ENCODE peak calls at places on chromosome 10, in ten cellular contexts. One of them, this sample, is unnamed.

GRCh38 chr10:92110039-92110794 is 180.7 kb downstream of the CPEB3 start:
- DNase-seq in choroid plexus epithelial cell: peak
- DNase-seq in activated T-helper 1 cell treated with anti-CD3 and anti-CD28 coated beads, Interleukin-12 subunit alpha, Interleukin-12 subunit beta, Interleukin-2, Interleukin-4 antibody, amounts not matched to agents 30 ng/mL and 10 ng/mL and 1 ng/mL, durations not matched to agents 14 hours and 24 hours and 36 hours: no peak
- DNase-seq in osteocyte: no peak
- DNase-seq in EH: peak
- DNase-seq in activated CD4-positive, alpha-beta T cell treated with anti-CD3 and anti-CD28 coated beads, Interleukin-2, amount 50 U/mL, for 1 hour: no peak
- DNase-seq in effector memory CD8-positive, alpha-beta T cell: no peak
- DNase-seq in stimulated activated CD4-positive, alpha-beta T cell treated with anti-CD3 and anti-CD28 coated beads, Interleukin-12 subunit alpha, Interleukin-12 subunit beta, amount 100 ng/mL, for 48 hours: no peak
- DNase-seq in NCI-H1092 treated with DMSO at 0.1 percent for 48 hours: no peak
- DNase-seq in NCI-H774: no peak
- DNase-seq in this sample: no peak

GRCh38 chr10:8659982-8660381 is 605.5 kb downstream of the GATA3 start:
- DNase-seq in osteocyte: no peak
- DNase-seq in EH: no peak
- DNase-seq in effector memory CD8-positive, alpha-beta T cell: no peak
- DNase-seq in NCI-H1092 treated with DMSO at 0.1 percent for 48 hours: no peak
- DNase-seq in activated CD4-positive, alpha-beta T cell treated with anti-CD3 and anti-CD28 coated beads, Interleukin-2, amount 50 U/mL, for 1 hour: no peak
- DNase-seq in activated T-helper 1 cell treated with anti-CD3 and anti-CD28 coated beads, Interleukin-12 subunit alpha, Interleukin-12 subunit beta, Interleukin-2, Interleukin-4 antibody, amounts not matched to agents 30 ng/mL and 10 ng/mL and 1 ng/mL, durations not matched to agents 14 hours and 24 hours and 36 hours: no peak
- DNase-seq in stimulated activated CD4-positive, alpha-beta T cell treated with anti-CD3 and anti-CD28 coated beads, Interleukin-12 subunit alpha, Interleukin-12 subunit beta, amount 100 ng/mL, for 48 hours: no peak
- DNase-seq in NCI-H774: no peak
- DNase-seq in choroid plexus epithelial cell: no peak
- DNase-seq in this sample: no peak

GRCh38 chr10:99711129-99711719 is 20.7 kb downstream of the COX15 start:
- DNase-seq in stimulated activated CD4-positive, alpha-beta T cell treated with anti-CD3 and anti-CD28 coated beads, Interleukin-12 subunit alpha, Interleukin-12 subunit beta, amount 100 ng/mL, for 48 hours: no peak
- DNase-seq in effector memory CD8-positive, alpha-beta T cell: peak
- DNase-seq in NCI-H774: no peak
- DNase-seq in NCI-H1092 treated with DMSO at 0.1 percent for 48 hours: peak
- DNase-seq in activated CD4-positive, alpha-beta T cell treated with anti-CD3 and anti-CD28 coated beads, Interleukin-2, amount 50 U/mL, for 1 hour: peak
- DNase-seq in activated T-helper 1 cell treated with anti-CD3 and anti-CD28 coated beads, Interleukin-12 subunit alpha, Interleukin-12 subunit beta, Interleukin-2, Interleukin-4 antibody, amounts not matched to agents 30 ng/mL and 10 ng/mL and 1 ng/mL, durations not matched to agents 14 hours and 24 hours and 36 hours: peak
- DNase-seq in choroid plexus epithelial cell: peak
- DNase-seq in osteocyte: no peak
- DNase-seq in EH: peak
- DNase-seq in this sample: peak

GRCh38 chr10:122112625-122113160 is 123.7 kb downstream of the TACC2 start:
- DNase-seq in NCI-H1092 treated with DMSO at 0.1 percent for 48 hours: no peak
- DNase-seq in activated CD4-positive, alpha-beta T cell treated with anti-CD3 and anti-CD28 coated beads, Interleukin-2, amount 50 U/mL, for 1 hour: no peak
- DNase-seq in choroid plexus epithelial cell: peak
- DNase-seq in effector memory CD8-positive, alpha-beta T cell: no peak
- DNase-seq in activated T-helper 1 cell treated with anti-CD3 and anti-CD28 coated beads, Interleukin-12 subunit alpha, Interleukin-12 subunit beta, Interleukin-2, Interleukin-4 antibody, amounts not matched to agents 30 ng/mL and 10 ng/mL and 1 ng/mL, durations not matched to agents 14 hours and 24 hours and 36 hours: no peak
- DNase-seq in NCI-H774: no peak
- DNase-seq in osteocyte: peak
- DNase-seq in stimulated activated CD4-positive, alpha-beta T cell treated with anti-CD3 and anti-CD28 coated beads, Interleukin-12 subunit alpha, Interleukin-12 subunit beta, amount 100 ng/mL, for 48 hours: no peak
- DNase-seq in EH: peak
- DNase-seq in this sample: peak

GRCh38 chr10:15181576-15182156 is 13.2 kb upstream of the NMT2 start:
- DNase-seq in effector memory CD8-positive, alpha-beta T cell: no peak
- DNase-seq in NCI-H1092 treated with DMSO at 0.1 percent for 48 hours: no peak
- DNase-seq in osteocyte: no peak
- DNase-seq in EH: no peak
- DNase-seq in activated CD4-positive, alpha-beta T cell treated with anti-CD3 and anti-CD28 coated beads, Interleukin-2, amount 50 U/mL, for 1 hour: no peak
- DNase-seq in choroid plexus epithelial cell: no peak
- DNase-seq in activated T-helper 1 cell treated with anti-CD3 and anti-CD28 coated beads, Interleukin-12 subunit alpha, Interleukin-12 subunit beta, Interleukin-2, Interleukin-4 antibody, amounts not matched to agents 30 ng/mL and 10 ng/mL and 1 ng/mL, durations not matched to agents 14 hours and 24 hours and 36 hours: no peak
- DNase-seq in stimulated activated CD4-positive, alpha-beta T cell treated with anti-CD3 and anti-CD28 coated beads, Interleukin-12 subunit alpha, Interleukin-12 subunit beta, amount 100 ng/mL, for 48 hours: no peak
- DNase-seq in NCI-H774: no peak
- DNase-seq in this sample: no peak

GRCh38 chr10:38143587-38143986 is 49.5 kb downstream of the ZNF37A start:
- DNase-seq in activated CD4-positive, alpha-beta T cell treated with anti-CD3 and anti-CD28 coated beads, Interleukin-2, amount 50 U/mL, for 1 hour: no peak
- DNase-seq in effector memory CD8-positive, alpha-beta T cell: no peak
- DNase-seq in EH: no peak
- DNase-seq in choroid plexus epithelial cell: peak
- DNase-seq in NCI-H774: no peak
- DNase-seq in stimulated activated CD4-positive, alpha-beta T cell treated with anti-CD3 and anti-CD28 coated beads, Interleukin-12 subunit alpha, Interleukin-12 subunit beta, amount 100 ng/mL, for 48 hours: no peak
- DNase-seq in osteocyte: no peak
- DNase-seq in NCI-H1092 treated with DMSO at 0.1 percent for 48 hours: no peak
- DNase-seq in activated T-helper 1 cell treated with anti-CD3 and anti-CD28 coated beads, Interleukin-12 subunit alpha, Interleukin-12 subunit beta, Interleukin-2, Interleukin-4 antibody, amounts not matched to agents 30 ng/mL and 10 ng/mL and 1 ng/mL, durations not matched to agents 14 hours and 24 hours and 36 hours: no peak
- DNase-seq in this sample: no peak

GRCh38 chr10:123517376-123517775 is 148.8 kb upstream of the GPR26 start:
- DNase-seq in activated T-helper 1 cell treated with anti-CD3 and anti-CD28 coated beads, Interleukin-12 subunit alpha, Interleukin-12 subunit beta, Interleukin-2, Interleukin-4 antibody, amounts not matched to agents 30 ng/mL and 10 ng/mL and 1 ng/mL, durations not matched to agents 14 hours and 24 hours and 36 hours: no peak
- DNase-seq in NCI-H774: no peak
- DNase-seq in NCI-H1092 treated with DMSO at 0.1 percent for 48 hours: no peak
- DNase-seq in effector memory CD8-positive, alpha-beta T cell: no peak
- DNase-seq in activated CD4-positive, alpha-beta T cell treated with anti-CD3 and anti-CD28 coated beads, Interleukin-2, amount 50 U/mL, for 1 hour: no peak
- DNase-seq in osteocyte: peak
- DNase-seq in choroid plexus epithelial cell: no peak
- DNase-seq in stimulated activated CD4-positive, alpha-beta T cell treated with anti-CD3 and anti-CD28 coated beads, Interleukin-12 subunit alpha, Interleukin-12 subunit beta, amount 100 ng/mL, for 48 hours: no peak
- DNase-seq in EH: no peak
- DNase-seq in this sample: no peak

GRCh38 chr10:110506448-110506847 is 8.7 kb downstream of the DUSP5 start:
- DNase-seq in choroid plexus epithelial cell: peak
- DNase-seq in EH: peak
- DNase-seq in NCI-H1092 treated with DMSO at 0.1 percent for 48 hours: no peak
- DNase-seq in stimulated activated CD4-positive, alpha-beta T cell treated with anti-CD3 and anti-CD28 coated beads, Interleukin-12 subunit alpha, Interleukin-12 subunit beta, amount 100 ng/mL, for 48 hours: no peak
- DNase-seq in effector memory CD8-positive, alpha-beta T cell: no peak
- DNase-seq in NCI-H774: no peak
- DNase-seq in activated T-helper 1 cell treated with anti-CD3 and anti-CD28 coated beads, Interleukin-12 subunit alpha, Interleukin-12 subunit beta, Interleukin-2, Interleukin-4 antibody, amounts not matched to agents 30 ng/mL and 10 ng/mL and 1 ng/mL, durations not matched to agents 14 hours and 24 hours and 36 hours: no peak
- DNase-seq in osteocyte: no peak
- DNase-seq in activated CD4-positive, alpha-beta T cell treated with anti-CD3 and anti-CD28 coated beads, Interleukin-2, amount 50 U/mL, for 1 hour: no peak
- DNase-seq in this sample: no peak

GRCh38 chr10:97597778-97598177 is 8.3 kb downstream of the C10orf62 start:
- DNase-seq in NCI-H774: no peak
- DNase-seq in NCI-H1092 treated with DMSO at 0.1 percent for 48 hours: no peak
- DNase-seq in activated CD4-positive, alpha-beta T cell treated with anti-CD3 and anti-CD28 coated beads, Interleukin-2, amount 50 U/mL, for 1 hour: no peak
- DNase-seq in activated T-helper 1 cell treated with anti-CD3 and anti-CD28 coated beads, Interleukin-12 subunit alpha, Interleukin-12 subunit beta, Interleukin-2, Interleukin-4 antibody, amounts not matched to agents 30 ng/mL and 10 ng/mL and 1 ng/mL, durations not matched to agents 14 hours and 24 hours and 36 hours: no peak
- DNase-seq in osteocyte: no peak
- DNase-seq in effector memory CD8-positive, alpha-beta T cell: no peak
- DNase-seq in stimulated activated CD4-positive, alpha-beta T cell treated with anti-CD3 and anti-CD28 coated beads, Interleukin-12 subunit alpha, Interleukin-12 subunit beta, amount 100 ng/mL, for 48 hours: no peak
- DNase-seq in EH: peak
- DNase-seq in choroid plexus epithelial cell: no peak
- DNase-seq in this sample: no peak

GRCh38 chr10:110843031-110843430 is 28.7 kb upstream of the PDCD4 start:
- DNase-seq in activated CD4-positive, alpha-beta T cell treated with anti-CD3 and anti-CD28 coated beads, Interleukin-2, amount 50 U/mL, for 1 hour: peak
- DNase-seq in NCI-H774: no peak
- DNase-seq in stimulated activated CD4-positive, alpha-beta T cell treated with anti-CD3 and anti-CD28 coated beads, Interleukin-12 subunit alpha, Interleukin-12 subunit beta, amount 100 ng/mL, for 48 hours: peak
- DNase-seq in NCI-H1092 treated with DMSO at 0.1 percent for 48 hours: no peak
- DNase-seq in choroid plexus epithelial cell: no peak
- DNase-seq in EH: no peak
- DNase-seq in effector memory CD8-positive, alpha-beta T cell: peak
- DNase-seq in osteocyte: no peak
- DNase-seq in activated T-helper 1 cell treated with anti-CD3 and anti-CD28 coated beads, Interleukin-12 subunit alpha, Interleukin-12 subunit beta, Interleukin-2, Interleukin-4 antibody, amounts not matched to agents 30 ng/mL and 10 ng/mL and 1 ng/mL, durations not matched to agents 14 hours and 24 hours and 36 hours: peak
- DNase-seq in this sample: no peak

GRCh38 chr10:24917979-24918378 is 34.4 kb downstream of the PRTFDC1 start:
- DNase-seq in NCI-H1092 treated with DMSO at 0.1 percent for 48 hours: no peak
- DNase-seq in choroid plexus epithelial cell: no peak
- DNase-seq in effector memory CD8-positive, alpha-beta T cell: no peak
- DNase-seq in activated T-helper 1 cell treated with anti-CD3 and anti-CD28 coated beads, Interleukin-12 subunit alpha, Interleukin-12 subunit beta, Interleukin-2, Interleukin-4 antibody, amounts not matched to agents 30 ng/mL and 10 ng/mL and 1 ng/mL, durations not matched to agents 14 hours and 24 hours and 36 hours: no peak
- DNase-seq in EH: no peak
- DNase-seq in osteocyte: no peak
- DNase-seq in stimulated activated CD4-positive, alpha-beta T cell treated with anti-CD3 and anti-CD28 coated beads, Interleukin-12 subunit alpha, Interleukin-12 subunit beta, amount 100 ng/mL, for 48 hours: no peak
- DNase-seq in activated CD4-positive, alpha-beta T cell treated with anti-CD3 and anti-CD28 coated beads, Interleukin-2, amount 50 U/mL, for 1 hour: no peak
- DNase-seq in NCI-H774: no peak
- DNase-seq in this sample: no peak

GRCh38 chr10:47451998-47452494 is 31.9 kb downstream of the ANXA8 start:
- DNase-seq in stimulated activated CD4-positive, alpha-beta T cell treated with anti-CD3 and anti-CD28 coated beads, Interleukin-12 subunit alpha, Interleukin-12 subunit beta, amount 100 ng/mL, for 48 hours: no peak
- DNase-seq in choroid plexus epithelial cell: no peak
- DNase-seq in NCI-H1092 treated with DMSO at 0.1 percent for 48 hours: no peak
- DNase-seq in activated CD4-positive, alpha-beta T cell treated with anti-CD3 and anti-CD28 coated beads, Interleukin-2, amount 50 U/mL, for 1 hour: no peak
- DNase-seq in NCI-H774: no peak
- DNase-seq in osteocyte: peak
- DNase-seq in activated T-helper 1 cell treated with anti-CD3 and anti-CD28 coated beads, Interleukin-12 subunit alpha, Interleukin-12 subunit beta, Interleukin-2, Interleukin-4 antibody, amounts not matched to agents 30 ng/mL and 10 ng/mL and 1 ng/mL, durations not matched to agents 14 hours and 24 hours and 36 hours: no peak
- DNase-seq in EH: no peak
- DNase-seq in effector memory CD8-positive, alpha-beta T cell: no peak
- DNase-seq in this sample: no peak

GRCh38 chr10:122636953-122637352 is 62.7 kb downstream of the C10orf120 start:
- DNase-seq in NCI-H774: no peak
- DNase-seq in effector memory CD8-positive, alpha-beta T cell: no peak
- DNase-seq in osteocyte: no peak
- DNase-seq in activated CD4-positive, alpha-beta T cell treated with anti-CD3 and anti-CD28 coated beads, Interleukin-2, amount 50 U/mL, for 1 hour: no peak
- DNase-seq in choroid plexus epithelial cell: no peak
- DNase-seq in activated T-helper 1 cell treated with anti-CD3 and anti-CD28 coated beads, Interleukin-12 subunit alpha, Interleukin-12 subunit beta, Interleukin-2, Interleukin-4 antibody, amounts not matched to agents 30 ng/mL and 10 ng/mL and 1 ng/mL, durations not matched to agents 14 hours and 24 hours and 36 hours: no peak
- DNase-seq in stimulated activated CD4-positive, alpha-beta T cell treated with anti-CD3 and anti-CD28 coated beads, Interleukin-12 subunit alpha, Interleukin-12 subunit beta, amount 100 ng/mL, for 48 hours: no peak
- DNase-seq in NCI-H1092 treated with DMSO at 0.1 percent for 48 hours: no peak
- DNase-seq in EH: no peak
- DNase-seq in this sample: no peak

GRCh38 chr10:88754272-88754671 is 5.5 kb upstream of the LIPN start:
- DNase-seq in activated T-helper 1 cell treated with anti-CD3 and anti-CD28 coated beads, Interleukin-12 subunit alpha, Interleukin-12 subunit beta, Interleukin-2, Interleukin-4 antibody, amounts not matched to agents 30 ng/mL and 10 ng/mL and 1 ng/mL, durations not matched to agents 14 hours and 24 hours and 36 hours: no peak
- DNase-seq in osteocyte: no peak
- DNase-seq in stimulated activated CD4-positive, alpha-beta T cell treated with anti-CD3 and anti-CD28 coated beads, Interleukin-12 subunit alpha, Interleukin-12 subunit beta, amount 100 ng/mL, for 48 hours: no peak
- DNase-seq in NCI-H774: no peak
- DNase-seq in effector memory CD8-positive, alpha-beta T cell: no peak
- DNase-seq in activated CD4-positive, alpha-beta T cell treated with anti-CD3 and anti-CD28 coated beads, Interleukin-2, amount 50 U/mL, for 1 hour: no peak
- DNase-seq in choroid plexus epithelial cell: peak
- DNase-seq in NCI-H1092 treated with DMSO at 0.1 percent for 48 hours: no peak
- DNase-seq in EH: peak
- DNase-seq in this sample: no peak

GRCh38 chr10:87842776-87843497 is 20.4 kb downstream of the KLLN start:
- DNase-seq in activated T-helper 1 cell treated with anti-CD3 and anti-CD28 coated beads, Interleukin-12 subunit alpha, Interleukin-12 subunit beta, Interleukin-2, Interleukin-4 antibody, amounts not matched to agents 30 ng/mL and 10 ng/mL and 1 ng/mL, durations not matched to agents 14 hours and 24 hours and 36 hours: no peak
- DNase-seq in NCI-H1092 treated with DMSO at 0.1 percent for 48 hours: no peak
- DNase-seq in stimulated activated CD4-positive, alpha-beta T cell treated with anti-CD3 and anti-CD28 coated beads, Interleukin-12 subunit alpha, Interleukin-12 subunit beta, amount 100 ng/mL, for 48 hours: no peak
- DNase-seq in choroid plexus epithelial cell: peak
- DNase-seq in activated CD4-positive, alpha-beta T cell treated with anti-CD3 and anti-CD28 coated beads, Interleukin-2, amount 50 U/mL, for 1 hour: no peak
- DNase-seq in effector memory CD8-positive, alpha-beta T cell: no peak
- DNase-seq in NCI-H774: no peak
- DNase-seq in osteocyte: no peak
- DNase-seq in EH: peak
- DNase-seq in this sample: peak

GRCh38 chr10:132512693-132513345 is 24.8 kb upstream of the INPP5A start:
- DNase-seq in activated CD4-positive, alpha-beta T cell treated with anti-CD3 and anti-CD28 coated beads, Interleukin-2, amount 50 U/mL, for 1 hour: no peak
- DNase-seq in osteocyte: no peak
- DNase-seq in effector memory CD8-positive, alpha-beta T cell: no peak
- DNase-seq in activated T-helper 1 cell treated with anti-CD3 and anti-CD28 coated beads, Interleukin-12 subunit alpha, Interleukin-12 subunit beta, Interleukin-2, Interleukin-4 antibody, amounts not matched to agents 30 ng/mL and 10 ng/mL and 1 ng/mL, durations not matched to agents 14 hours and 24 hours and 36 hours: no peak
- DNase-seq in stimulated activated CD4-positive, alpha-beta T cell treated with anti-CD3 and anti-CD28 coated beads, Interleukin-12 subunit alpha, Interleukin-12 subunit beta, amount 100 ng/mL, for 48 hours: no peak
- DNase-seq in EH: no peak
- DNase-seq in NCI-H1092 treated with DMSO at 0.1 percent for 48 hours: no peak
- DNase-seq in NCI-H774: no peak
- DNase-seq in choroid plexus epithelial cell: no peak
- DNase-seq in this sample: no peak

GRCh38 chr10:70477661-70478162 is 855 bp upstream of the PALD1 start:
- DNase-seq in EH: no peak
- DNase-seq in effector memory CD8-positive, alpha-beta T cell: peak
- DNase-seq in choroid plexus epithelial cell: peak
- DNase-seq in activated CD4-positive, alpha-beta T cell treated with anti-CD3 and anti-CD28 coated beads, Interleukin-2, amount 50 U/mL, for 1 hour: peak
- DNase-seq in activated T-helper 1 cell treated with anti-CD3 and anti-CD28 coated beads, Interleukin-12 subunit alpha, Interleukin-12 subunit beta, Interleukin-2, Interleukin-4 antibody, amounts not matched to agents 30 ng/mL and 10 ng/mL and 1 ng/mL, durations not matched to agents 14 hours and 24 hours and 36 hours: peak
- DNase-seq in stimulated activated CD4-positive, alpha-beta T cell treated with anti-CD3 and anti-CD28 coated beads, Interleukin-12 subunit alpha, Interleukin-12 subunit beta, amount 100 ng/mL, for 48 hours: peak
- DNase-seq in NCI-H1092 treated with DMSO at 0.1 percent for 48 hours: no peak
- DNase-seq in osteocyte: no peak
- DNase-seq in NCI-H774: no peak
- DNase-seq in this sample: peak

GRCh38 chr10:33155720-33156638 is 178.5 kb downstream of the NRP1 start:
- DNase-seq in stimulated activated CD4-positive, alpha-beta T cell treated with anti-CD3 and anti-CD28 coated beads, Interleukin-12 subunit alpha, Interleukin-12 subunit beta, amount 100 ng/mL, for 48 hours: no peak
- DNase-seq in effector memory CD8-positive, alpha-beta T cell: peak
- DNase-seq in NCI-H774: peak
- DNase-seq in osteocyte: no peak
- DNase-seq in choroid plexus epithelial cell: peak
- DNase-seq in activated CD4-positive, alpha-beta T cell treated with anti-CD3 and anti-CD28 coated beads, Interleukin-2, amount 50 U/mL, for 1 hour: peak
- DNase-seq in NCI-H1092 treated with DMSO at 0.1 percent for 48 hours: no peak
- DNase-seq in EH: peak
- DNase-seq in activated T-helper 1 cell treated with anti-CD3 and anti-CD28 coated beads, Interleukin-12 subunit alpha, Interleukin-12 subunit beta, Interleukin-2, Interleukin-4 antibody, amounts not matched to agents 30 ng/mL and 10 ng/mL and 1 ng/mL, durations not matched to agents 14 hours and 24 hours and 36 hours: no peak
- DNase-seq in this sample: peak

GRCh38 chr10:62738916-62739315 is 65.6 kb upstream of the ADO start:
- DNase-seq in stimulated activated CD4-positive, alpha-beta T cell treated with anti-CD3 and anti-CD28 coated beads, Interleukin-12 subunit alpha, Interleukin-12 subunit beta, amount 100 ng/mL, for 48 hours: no peak
- DNase-seq in activated T-helper 1 cell treated with anti-CD3 and anti-CD28 coated beads, Interleukin-12 subunit alpha, Interleukin-12 subunit beta, Interleukin-2, Interleukin-4 antibody, amounts not matched to agents 30 ng/mL and 10 ng/mL and 1 ng/mL, durations not matched to agents 14 hours and 24 hours and 36 hours: no peak
- DNase-seq in EH: peak
- DNase-seq in effector memory CD8-positive, alpha-beta T cell: no peak
- DNase-seq in choroid plexus epithelial cell: peak
- DNase-seq in osteocyte: no peak
- DNase-seq in NCI-H1092 treated with DMSO at 0.1 percent for 48 hours: no peak
- DNase-seq in NCI-H774: no peak
- DNase-seq in activated CD4-positive, alpha-beta T cell treated with anti-CD3 and anti-CD28 coated beads, Interleukin-2, amount 50 U/mL, for 1 hour: no peak
- DNase-seq in this sample: no peak

GRCh38 chr10:62234284-62234605 is 34.4 kb downstream of the RTKN2 start:
- DNase-seq in activated CD4-positive, alpha-beta T cell treated with anti-CD3 and anti-CD28 coated beads, Interleukin-2, amount 50 U/mL, for 1 hour: no peak
- DNase-seq in osteocyte: no peak
- DNase-seq in EH: no peak
- DNase-seq in NCI-H774: no peak
- DNase-seq in choroid plexus epithelial cell: peak
- DNase-seq in stimulated activated CD4-positive, alpha-beta T cell treated with anti-CD3 and anti-CD28 coated beads, Interleukin-12 subunit alpha, Interleukin-12 subunit beta, amount 100 ng/mL, for 48 hours: no peak
- DNase-seq in NCI-H1092 treated with DMSO at 0.1 percent for 48 hours: no peak
- DNase-seq in activated T-helper 1 cell treated with anti-CD3 and anti-CD28 coated beads, Interleukin-12 subunit alpha, Interleukin-12 subunit beta, Interleukin-2, Interleukin-4 antibody, amounts not matched to agents 30 ng/mL and 10 ng/mL and 1 ng/mL, durations not matched to agents 14 hours and 24 hours and 36 hours: no peak
- DNase-seq in effector memory CD8-positive, alpha-beta T cell: no peak
- DNase-seq in this sample: no peak

GRCh38 chr10:14623931-14624330 is 150.8 kb downstream of the FAM107B start:
- DNase-seq in choroid plexus epithelial cell: no peak
- DNase-seq in effector memory CD8-positive, alpha-beta T cell: no peak
- DNase-seq in osteocyte: no peak
- DNase-seq in activated CD4-positive, alpha-beta T cell treated with anti-CD3 and anti-CD28 coated beads, Interleukin-2, amount 50 U/mL, for 1 hour: no peak
- DNase-seq in NCI-H774: peak
- DNase-seq in NCI-H1092 treated with DMSO at 0.1 percent for 48 hours: peak
- DNase-seq in EH: no peak
- DNase-seq in stimulated activated CD4-positive, alpha-beta T cell treated with anti-CD3 and anti-CD28 coated beads, Interleukin-12 subunit alpha, Interleukin-12 subunit beta, amount 100 ng/mL, for 48 hours: no peak
- DNase-seq in activated T-helper 1 cell treated with anti-CD3 and anti-CD28 coated beads, Interleukin-12 subunit alpha, Interleukin-12 subunit beta, Interleukin-2, Interleukin-4 antibody, amounts not matched to agents 30 ng/mL and 10 ng/mL and 1 ng/mL, durations not matched to agents 14 hours and 24 hours and 36 hours: no peak
- DNase-seq in this sample: no peak

GRCh38 chr10:103967433-103968142 is 648 bp downstream of the SLK start:
- DNase-seq in EH: peak
- DNase-seq in NCI-H1092 treated with DMSO at 0.1 percent for 48 hours: peak
- DNase-seq in stimulated activated CD4-positive, alpha-beta T cell treated with anti-CD3 and anti-CD28 coated beads, Interleukin-12 subunit alpha, Interleukin-12 subunit beta, amount 100 ng/mL, for 48 hours: no peak
- DNase-seq in activated T-helper 1 cell treated with anti-CD3 and anti-CD28 coated beads, Interleukin-12 subunit alpha, Interleukin-12 subunit beta, Interleukin-2, Interleukin-4 antibody, amounts not matched to agents 30 ng/mL and 10 ng/mL and 1 ng/mL, durations not matched to agents 14 hours and 24 hours and 36 hours: no peak
- DNase-seq in effector memory CD8-positive, alpha-beta T cell: no peak
- DNase-seq in choroid plexus epithelial cell: no peak
- DNase-seq in osteocyte: no peak
- DNase-seq in NCI-H774: no peak
- DNase-seq in activated CD4-positive, alpha-beta T cell treated with anti-CD3 and anti-CD28 coated beads, Interleukin-2, amount 50 U/mL, for 1 hour: peak
- DNase-seq in this sample: peak

GRCh38 chr10:1019362-1019761 is 6.3 kb downstream of the IDI2 start:
- DNase-seq in activated T-helper 1 cell treated with anti-CD3 and anti-CD28 coated beads, Interleukin-12 subunit alpha, Interleukin-12 subunit beta, Interleukin-2, Interleukin-4 antibody, amounts not matched to agents 30 ng/mL and 10 ng/mL and 1 ng/mL, durations not matched to agents 14 hours and 24 hours and 36 hours: no peak
- DNase-seq in NCI-H774: no peak
- DNase-seq in choroid plexus epithelial cell: no peak
- DNase-seq in activated CD4-positive, alpha-beta T cell treated with anti-CD3 and anti-CD28 coated beads, Interleukin-2, amount 50 U/mL, for 1 hour: no peak
- DNase-seq in effector memory CD8-positive, alpha-beta T cell: no peak
- DNase-seq in EH: no peak
- DNase-seq in stimulated activated CD4-positive, alpha-beta T cell treated with anti-CD3 and anti-CD28 coated beads, Interleukin-12 subunit alpha, Interleukin-12 subunit beta, amount 100 ng/mL, for 48 hours: no peak
- DNase-seq in NCI-H1092 treated with DMSO at 0.1 percent for 48 hours: no peak
- DNase-seq in osteocyte: no peak
- DNase-seq in this sample: no peak